ENCODE peak calls at places on chromosome 11, in nine cellular contexts. D, A, E, G, Z, C, Q, R and J are unnamed samples.

GRCh38 chr11:111676878-111677585 is 74.8 kb downstream of the SIK2 start:
- DNase-seq in R (no peak), A (peak; percentile 67), G (no peak), E (no peak), Z (no peak), C (no peak), Q (peak; percentile 32), D (peak; percentile 18), J (peak; percentile 22)

GRCh38 chr11:65180877-65181568 is 705 bp upstream of the CAPN1 start:
- DNase-seq in Z (no peak), C (peak; percentile 59), E (peak; percentile 55), A (peak; percentile 60), G (peak; percentile 87), D (peak; percentile 43), R (no peak), Q (peak; percentile 70), J (peak; percentile 74)

GRCh38 chr11:76419896-76420295 is 24.9 kb upstream of the EMSY start:
- DNase-seq in C (no peak), E (no peak), Z (no peak), Q (no peak), R (no peak), A (no peak), G (peak; percentile 44), D (no peak), J (no peak)

GRCh38 chr11:106468091-106468490 is 390.6 kb downstream of the AASDHPPT start:
- DNase-seq in E (no peak), C (no peak), Q (no peak), Z (no peak), G (no peak), D (peak; percentile 52), A (peak; percentile 90), R (no peak), J (peak; percentile 59)

GRCh38 chr11:61791737-61792309 is 576 bp downstream of the TMEM258 start:
- DNase-seq in D (peak; percentile 84), Z (peak; percentile 42), G (peak; percentile 74), Q (peak; percentile 75), A (peak; percentile 91), R (no peak), E (peak; percentile 82), C (peak; percentile 75), J (peak; percentile 95)

GRCh38 chr11:94132152-94132558 is 3.5 kb downstream of the PANX1 start:
- DNase-seq in Q (peak; percentile 66), E (peak; percentile 29), A (peak; percentile 91), C (no peak), D (peak; percentile 88), Z (no peak), R (no peak), G (no peak), J (peak; percentile 87)

GRCh38 chr11:134857035-134857434 is 445.0 kb upstream of the B3GAT1 start:
- DNase-seq in E (no peak), A (no peak), C (no peak), G (no peak), D (no peak), Z (no peak), Q (no peak), R (no peak), J (no peak)

GRCh38 chr11:69915151-69915500 is 95.9 kb upstream of the FGF3 start:
- DNase-seq in G (no peak), Q (peak; percentile 93), D (peak; percentile 11), E (no peak), R (no peak), A (peak; percentile 53), Z (peak; percentile 12), C (no peak), J (no peak)

GRCh38 chr11:130738618-130739017 is 177.7 kb downstream of the SNX19 start:
- DNase-seq in Z (no peak), A (peak; percentile 91), G (no peak), Q (no peak), R (no peak), D (peak; percentile 42), E (no peak), C (no peak), J (peak; percentile 37)

GRCh38 chr11:123260511-123261211 is 65.6 kb upstream of the CLMP start:
- DNase-seq in Z (no peak), A (no peak), G (no peak), E (no peak), Q (no peak), R (no peak), C (no peak), D (no peak), J (no peak)

GRCh38 chr11:45211732-45212131 is 65.3 kb downstream of the PRDM11 start:
- DNase-seq in Z (no peak), G (no peak), A (no peak), C (no peak), D (no peak), R (no peak), E (no peak), Q (no peak), J (no peak)

GRCh38 chr11:4072668-4073285 is 21.8 kb upstream of the RRM1 start:
- DNase-seq in E (peak; percentile 69), G (peak; percentile 82), A (peak; percentile 63), C (peak; percentile 60), R (no peak), D (peak; percentile 58), Z (no peak), Q (peak; percentile 43), J (peak; percentile 84)

GRCh38 chr11:65498042-65498726 is 661 bp upstream of the MALAT1 start:
- DNase-seq in A (peak; percentile 61), Q (peak; percentile 65), R (no peak), Z (no peak), G (peak; percentile 85), D (peak; percentile 40), C (no peak), E (peak; percentile 66), J (peak; percentile 82)

GRCh38 chr11:93969925-93970922 is 50.9 kb upstream of the HEPHL1 start:
- DNase-seq in E (no peak), Z (no peak), R (peak; percentile 85), C (no peak), D (no peak), Q (no peak), A (no peak), G (no peak), J (no peak)

GRCh38 chr11:94775576-94776327 is 7.6 kb downstream of the AMOTL1 start:
- DNase-seq in A (no peak), R (no peak), Q (no peak), G (no peak), D (no peak), C (no peak), Z (no peak), E (no peak), J (no peak)

GRCh38 chr11:44203270-44204043 is 106.5 kb downstream of the ALX4 start:
- DNase-seq in Z (no peak), A (no peak), C (peak; percentile 20), D (no peak), Q (no peak), R (no peak), E (peak; percentile 33), G (no peak), J (no peak)

GRCh38 chr11:69558519-69558941 is 77.1 kb downstream of the LINC01488 start:
- DNase-seq in Q (no peak), G (no peak), Z (no peak), E (no peak), A (no peak), C (no peak), R (no peak), D (no peak), J (no peak)

GRCh38 chr11:19116315-19116970 is 525 bp upstream of the ZDHHC13 start:
- DNase-seq in G (peak; percentile 22), Z (no peak), Q (no peak), R (no peak), D (no peak), A (no peak), C (no peak), E (no peak), J (no peak)

DNA sequence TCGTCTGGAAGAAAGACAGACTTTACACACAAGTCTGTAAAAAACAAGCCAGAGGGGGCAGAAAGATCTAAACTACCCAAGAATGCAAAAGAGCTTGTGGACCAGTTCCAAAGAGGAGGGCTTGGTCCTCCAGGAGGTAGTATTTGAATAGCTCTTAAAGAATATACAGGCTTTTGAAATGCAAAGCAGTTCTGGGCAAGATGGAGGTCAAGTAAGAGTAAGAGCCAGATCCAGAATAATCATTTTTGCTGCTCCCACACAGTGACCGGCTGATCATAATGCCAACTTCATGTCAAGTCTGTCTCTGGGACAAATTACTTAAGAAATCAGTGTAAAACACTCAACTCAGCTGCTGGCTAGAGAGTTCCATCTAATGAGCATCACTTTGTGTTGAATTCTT is 250.9 kb upstream of the NARS2 start:
- DNase-seq in A (peak; percentile 80), R (no peak), E (no peak), G (no peak), C (no peak), Z (no peak), D (no peak), Q (no peak), J (no peak)
- TF ChIP-seq CTCF in A (no peak), R (no peak), E (no peak), G (no peak), C (no peak), Z (no peak), D (no peak), Q (no peak), J (no peak)

GRCh38 chr11:2812371-2812991 is 73.1 kb downstream of the CDKN1C start:
- DNase-seq in R (no peak), E (peak; percentile 54), Q (no peak), G (peak; percentile 80), Z (no peak), A (no peak), C (peak; percentile 69), D (no peak), J (peak; percentile 49)
- H3K4me3 ChIP-seq in R (peak overlapping the region; percentile 31), E (no peak overlapping the region), Q (no peak overlapping the region), G (peak overlapping the region; percentile 21), Z (no peak overlapping the region), A (no peak overlapping the region), C (peak overlapping the region; percentile 41), D (no peak overlapping the region), J (no peak overlapping the region)

DNA sequence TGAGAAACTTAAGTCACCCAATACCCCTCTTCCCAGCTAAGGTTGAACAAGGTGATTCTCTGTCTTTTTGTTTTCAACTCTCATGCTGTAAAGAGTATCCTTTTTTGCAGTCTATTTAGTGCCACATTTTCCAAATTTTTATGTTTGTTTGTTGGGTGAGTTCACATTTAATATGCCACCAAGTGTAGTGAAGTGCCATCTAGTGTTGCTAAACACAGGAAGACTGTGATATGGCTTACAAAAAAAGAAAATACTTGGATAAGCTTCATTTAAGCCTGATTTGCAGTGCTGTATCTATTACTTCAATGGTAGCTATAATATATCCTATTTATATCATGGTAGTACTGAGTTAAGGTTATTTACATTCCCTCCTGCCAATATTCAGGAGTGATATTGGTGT is 319.2 kb upstream of the CHORDC1 start:
- DNase-seq in A (no peak), E (no peak), R (no peak), Q (no peak), C (no peak), D (no peak), G (no peak), Z (no peak), J (no peak)
- TF ChIP-seq CTCF in A (no peak), E (peak; percentile 50), R (no peak), Q (no peak), C (no peak), D (no peak), G (no peak), Z (no peak), J (no peak)

DNA sequence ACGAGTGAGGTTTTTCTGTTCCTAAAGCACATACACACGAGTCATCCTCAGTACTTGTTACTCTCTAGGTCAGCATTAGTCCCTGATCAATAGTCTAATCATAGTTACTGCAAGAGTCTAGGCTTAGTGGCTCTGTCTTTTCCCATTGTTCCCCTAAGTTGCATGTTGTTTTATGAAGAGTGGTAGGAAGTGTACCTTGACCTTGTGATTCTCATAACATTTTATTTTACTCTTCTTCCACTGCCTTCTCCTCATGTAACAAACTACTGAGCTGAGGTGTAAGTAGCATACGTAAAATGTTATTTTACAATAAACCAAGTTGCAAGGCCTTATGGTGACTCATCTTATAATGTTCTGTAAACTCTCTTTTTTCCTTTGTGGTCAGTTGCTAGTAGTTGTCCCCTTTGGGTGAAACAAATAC is 15.0 kb downstream of the METTL15 start:
- DNase-seq in C (no peak), Z (no peak), G (peak; percentile 16), E (no peak), D (peak; percentile 14), R (no peak), A (peak; percentile 84), Q (no peak), J (peak; percentile 61)
- H3K4me3 ChIP-seq in C (no peak overlapping the region), Z (no peak overlapping the region), G (no peak overlapping the region), E (no peak overlapping the region), D (no peak overlapping the region), R (no peak overlapping the region), A (no peak overlapping the region), Q (no peak overlapping the region), J (no peak overlapping the region)